ENCODE peak calls at places on chromosomes 6 and 20, in nine cellular contexts. I, J, A, M, G, X, U, Y and B are unnamed samples.

GRCh38 chr6:170205534-170206316 is 85.2 kb downstream of the DLL1 start:
- DNase-seq in U (no peak), Y (no peak), G (no peak), A (no peak), X (peak; percentile 18), I (no peak), M (no peak), J (no peak), B (no peak)

GRCh38 chr20:25399038-25399430 is 8.4 kb upstream of the ABHD12 start:
- DNase-seq in J (peak; percentile 83), U (no peak), M (peak; percentile 66), X (no peak), Y (peak; percentile 40), G (no peak), A (no peak), I (peak; percentile 76), B (no peak)

GRCh38 chr20:5149892-5150225 is 23.1 kb downstream of the CDS2 start:
- DNase-seq in U (no peak), M (no peak), I (no peak), Y (no peak), X (no peak), J (no peak), G (no peak), A (no peak), B (no peak)

GRCh38 chr6:55913213-55914195 is 38.1 kb upstream of the BMP5 start:
- DNase-seq in M (no peak), A (no peak), U (no peak), G (no peak), J (no peak), I (peak; percentile 8), Y (no peak), X (no peak), B (no peak)

GRCh38 chr6:66965227-66965626 is 1258.2 kb upstream of the EYS start:
- DNase-seq in U (no peak), J (peak; percentile 8), X (no peak), G (no peak), I (no peak), A (no peak), M (no peak), Y (no peak), B (no peak)

GRCh38 chr6:111996159-111996558 is 57.7 kb upstream of the CCN6 start:
- DNase-seq in U (no peak), G (no peak), Y (no peak), J (no peak), M (no peak), X (no peak), I (no peak), A (no peak), B (no peak)

GRCh38 chr6:158121335-158121734 is 46.7 kb downstream of the SERAC1 start:
- DNase-seq in M (no peak), G (no peak), Y (no peak), X (no peak), A (no peak), J (no peak), I (no peak), U (no peak), B (no peak)

GRCh38 chr6:129719692-129720091 is 9.7 kb upstream of the ARHGAP18 start:
- DNase-seq in G (no peak), M (no peak), X (no peak), A (no peak), J (no peak), U (no peak), I (no peak), Y (no peak), B (no peak)

GRCh38 chr6:42993445-42993844 is 9.1 kb downstream of the PPP2R5D start:
- DNase-seq in I (no peak), Y (no peak), G (no peak), A (no peak), X (no peak), M (no peak), U (no peak), J (no peak), B (no peak)

GRCh38 chr20:48897298-48898044 is 24.0 kb upstream of the ARFGEF2 start:
- DNase-seq in G (no peak), X (no peak), I (peak; percentile 70), Y (no peak), J (peak; percentile 86), M (peak; percentile 64), U (no peak), A (no peak), B (no peak)

GRCh38 chr6:151181701-151182367 is 57.9 kb upstream of the AKAP12 start:
- DNase-seq in Y (no peak), M (no peak), J (no peak), I (no peak), A (no peak), U (no peak), X (no peak), G (no peak), B (no peak)

GRCh38 chr20:49278817-49279676 is 1.2 kb upstream of the ZNFX1 start:
- DNase-seq in J (no peak), I (peak; percentile 34), G (no peak), X (no peak), U (no peak), A (no peak), M (peak; percentile 46), Y (no peak), B (no peak)

GRCh38 chr6:111793711-111794111 is 79.5 kb downstream of the FYN start:
- DNase-seq in J (no peak), M (no peak), I (no peak), A (no peak), G (no peak), U (no peak), X (no peak), Y (peak; percentile 34), B (peak; percentile 59)

GRCh38 chr20:41631826-41632225 is 13.6 kb upstream of the CHD6 start:
- DNase-seq in U (no peak), X (peak; percentile 77), I (peak; percentile 38), Y (no peak), A (no peak), M (no peak), J (peak; percentile 68), G (no peak), B (no peak)

GRCh38 chr6:125792172-125792571 is 1.4 kb downstream of the NCOA7 start:
- DNase-seq in X (no peak), A (no peak), G (no peak), J (no peak), Y (no peak), U (no peak), M (no peak), I (no peak), B (no peak)

GRCh38 chr6:8027965-8028651 is 36.1 kb downstream of the BLOC1S5 start:
- DNase-seq in I (no peak), Y (no peak), U (no peak), A (no peak), X (no peak), M (no peak), G (no peak), J (no peak), B (no peak)

GRCh38 chr20:62365814-62366369 is 1.2 kb downstream of the LAMA5 start:
- DNase-seq in A (no peak), M (peak; percentile 53), I (peak; percentile 93), J (no peak), U (no peak), Y (no peak), G (no peak), X (no peak), B (no peak)

GRCh38 chr6:168714547-168715260 is 273.7 kb downstream of the SMOC2 start:
- DNase-seq in A (no peak), Y (no peak), X (no peak), G (no peak), U (no peak), M (no peak), J (no peak), I (no peak), B (no peak)

GRCh38 chr6:12546659-12546987 is 169.9 kb upstream of the PHACTR1 start:
- DNase-seq in J (no peak), X (no peak), G (no peak), A (no peak), I (no peak), M (no peak), U (no peak), Y (no peak), B (no peak)

GRCh38 chr6:145199961-145200360 is 535.4 kb downstream of the EPM2A start:
- DNase-seq in U (no peak), G (no peak), I (peak; percentile 62), A (no peak), J (peak; percentile 14), X (no peak), Y (no peak), M (no peak), B (no peak)

GRCh38 chr6:139676718-139677117 is 302.3 kb upstream of the CITED2 start:
- DNase-seq in X (no peak), G (no peak), Y (no peak), A (no peak), M (no peak), I (no peak), J (no peak), U (no peak), B (no peak)